ENCODE peak calls at places on chromosomes 16 and 17, in five cellular contexts. F, E, Z, I and C are unnamed samples.

GRCh38 chr17:73546770-73547345 is 97.4 kb downstream of the SDK2 start:
- DNase-seq in E (peak; percentile 83), Z (peak; percentile 85), F (no peak), I (no peak), C (peak; percentile 79)

GRCh38 chr17:35245196-35245486 is 2.3 kb downstream of the SLFN5 start:
- DNase-seq in F (no peak), Z (no peak), E (no peak), I (peak; percentile 83), C (peak; percentile 91)

GRCh38 chr17:34981538-34982241 is 1.4 kb downstream of the LIG3 start:
- DNase-seq in F (no peak), Z (no peak), E (no peak), I (no peak), C (no peak)

GRCh38 chr16:1691276-1691675 is 13.2 kb downstream of the JPT2 start:
- DNase-seq in I (no peak), F (no peak), Z (no peak), E (no peak), C (peak; percentile 73)

GRCh38 chr17:63433746-63434591 is 12.1 kb downstream of the CYB561 start:
- DNase-seq in I (peak; percentile 82), F (peak; percentile 93), Z (no peak), E (no peak), C (peak; percentile 16)

GRCh38 chr16:8736123-8736680 is 61.2 kb downstream of the TMEM186 start:
- DNase-seq in E (no peak), Z (peak; percentile 53), I (no peak), F (peak; percentile 27), C (no peak)

GRCh38 chr17:2965621-2966275 is 97.7 kb downstream of the OR1D5 start:
- DNase-seq in I (no peak), F (no peak), Z (peak; percentile 70), E (peak; percentile 26), C (peak; percentile 74)

GRCh38 chr17:61380836-61381525 is 18.7 kb upstream of the TBX2 start:
- DNase-seq in I (no peak), Z (no peak), E (no peak), F (no peak), C (no peak)

GRCh38 chr16:68382296-68382718 is 66.0 kb downstream of the SMPD3 start:
- DNase-seq in E (peak; percentile 74), I (no peak), F (no peak), Z (no peak), C (no peak)

GRCh38 chr16:76639685-76640289 is 362.6 kb downstream of the CNTNAP4 start:
- DNase-seq in F (no peak), E (peak; percentile 71), I (no peak), Z (no peak), C (peak; percentile 29)

GRCh38 chr17:1647802-1648581 is 1.7 kb downstream of the RILP start:
- DNase-seq in Z (peak; percentile 87), F (no peak), E (peak; percentile 87), I (no peak), C (peak; percentile 42)

GRCh38 chr16:27966756-27967155 is 96.8 kb downstream of the GSG1L start:
- DNase-seq in E (no peak), I (no peak), Z (peak; percentile 32), F (no peak), C (no peak)

GRCh38 chr17:29840884-29841283 is 89.1 kb downstream of the SSH2 start:
- DNase-seq in E (no peak), Z (no peak), F (no peak), I (no peak), C (no peak)

GRCh38 chr17:16455997-16456769 is 35.8 kb downstream of the LRRC75A start:
- DNase-seq in F (no peak), I (no peak), Z (no peak), E (no peak), C (no peak)

GRCh38 chr16:80592273-80592672 is 51.5 kb downstream of the DYNLRB2 start:
- DNase-seq in Z (no peak), E (no peak), F (no peak), I (no peak), C (no peak)

GRCh38 chr16:68387301-68387700 is 61.0 kb downstream of the SMPD3 start:
- DNase-seq in E (peak; percentile 95), I (no peak), Z (no peak), F (no peak), C (no peak)

GRCh38 chr17:33017366-33017765 is 25.7 kb downstream of the SPACA3 start:
- DNase-seq in F (no peak), Z (no peak), I (no peak), E (no peak), C (no peak)

GRCh38 chr16:56672761-56673536 is 3.3 kb downstream of the MT1H start:
- DNase-seq in I (no peak), E (no peak), F (no peak), Z (no peak), C (no peak)

GRCh38 chr16:10835281-10835931 is 16.8 kb upstream of the TVP23A start:
- DNase-seq in E (no peak), F (no peak), I (no peak), Z (peak; percentile 28), C (no peak)

GRCh38 chr17:14334919-14335318 is 34.0 kb downstream of the HS3ST3B1 start:
- DNase-seq in E (no peak), I (no peak), F (no peak), Z (no peak), C (no peak)

GRCh38 chr16:57704011-57704904 is 9.7 kb downstream of the DRC7 start:
- DNase-seq in Z (no peak), E (no peak), F (peak; percentile 49), I (no peak), C (no peak)

GRCh38 chr17:41520821-41521521 is 2.3 kb upstream of the KRT15 start:
- DNase-seq in F (no peak), E (no peak), I (no peak), Z (no peak), C (no peak)

GRCh38 chr17:32275060-32276042 is 9.7 kb downstream of the RHBDL3 start:
- DNase-seq in Z (no peak), F (no peak), I (no peak), E (peak; percentile 88), C (peak; percentile 59)

GRCh38 chr16:84121007-84121406 is 4.3 kb upstream of the MBTPS1 start:
- DNase-seq in I (no peak), F (no peak), Z (no peak), E (no peak), C (no peak)

DNA sequence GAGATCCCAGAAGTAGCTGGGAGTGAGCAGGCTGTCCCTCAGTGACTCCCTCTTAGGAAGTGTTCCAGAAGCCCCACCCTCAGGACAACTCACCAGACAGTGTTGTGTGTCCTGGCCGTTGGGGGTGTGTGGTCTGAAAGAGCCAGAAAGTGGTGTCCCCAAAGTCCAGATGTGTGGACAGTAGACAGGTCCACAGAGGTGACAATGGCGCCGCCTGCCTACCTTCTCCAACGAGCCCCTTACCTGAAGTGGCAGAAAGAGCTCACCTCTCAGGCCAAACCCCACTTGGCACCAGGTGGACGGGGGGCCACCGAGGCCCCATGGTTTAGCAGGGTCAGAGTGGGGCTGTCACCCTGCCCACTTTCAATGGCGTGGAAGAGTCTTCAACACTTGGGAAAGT is 19.9 kb downstream of the C17orf100 start:
- DNase-seq in I (no peak), F (peak; percentile 60), Z (no peak), E (no peak), C (no peak)
- H3K27ac ChIP-seq in I (no peak overlapping the region), F (no peak overlapping the region), Z (no peak overlapping the region), E (no peak overlapping the region), C (peak overlapping the region; percentile 93)

DNA sequence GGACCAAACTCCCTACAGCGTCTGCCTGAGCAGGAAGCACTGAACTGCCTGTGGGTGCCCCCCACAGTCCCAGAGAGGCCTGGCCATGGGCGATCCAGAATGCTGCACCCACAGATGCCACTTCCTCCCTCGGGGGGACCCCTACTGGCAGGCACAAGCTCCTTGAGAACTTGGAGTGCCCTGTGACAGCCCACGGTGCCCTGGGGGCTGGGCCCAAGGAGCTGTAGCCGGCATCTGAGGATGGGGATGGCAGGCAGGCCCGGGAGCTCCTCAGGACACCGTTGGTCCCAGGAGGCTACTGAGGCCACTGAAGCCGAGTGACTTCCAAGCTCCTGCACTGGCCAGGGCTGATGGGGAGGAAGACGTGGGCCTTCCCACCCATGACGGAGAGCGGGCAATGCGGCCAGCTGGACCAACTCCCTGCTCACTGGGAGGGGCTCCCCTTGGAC is 15.1 kb upstream of the RASD1 start:
- DNase-seq in F (no peak), Z (peak; percentile 54), I (no peak), E (no peak), C (no peak)
- TF ChIP-seq CTCF in F (no peak), Z (no peak), I (no peak), E (no peak), C (no peak)

GRCh38 chr17:72530409-72530808 is 409.6 kb downstream of the SOX9 start:
- DNase-seq in Z (no peak), F (no peak), I (no peak), E (no peak), C (no peak)

GRCh38 chr17:72527819-72528218 is 407.0 kb downstream of the SOX9 start:
- DNase-seq in I (no peak), F (no peak), Z (no peak), E (no peak), C (no peak)

GRCh38 chr17:72531729-72532128 is 410.9 kb downstream of the SOX9 start:
- DNase-seq in I (no peak), F (no peak), E (no peak), Z (no peak), C (no peak)

GRCh38 chr17:72528683-72529082 is 407.9 kb downstream of the SOX9 start:
- DNase-seq in F (no peak), E (no peak), I (no peak), Z (no peak), C (no peak)

DNA sequence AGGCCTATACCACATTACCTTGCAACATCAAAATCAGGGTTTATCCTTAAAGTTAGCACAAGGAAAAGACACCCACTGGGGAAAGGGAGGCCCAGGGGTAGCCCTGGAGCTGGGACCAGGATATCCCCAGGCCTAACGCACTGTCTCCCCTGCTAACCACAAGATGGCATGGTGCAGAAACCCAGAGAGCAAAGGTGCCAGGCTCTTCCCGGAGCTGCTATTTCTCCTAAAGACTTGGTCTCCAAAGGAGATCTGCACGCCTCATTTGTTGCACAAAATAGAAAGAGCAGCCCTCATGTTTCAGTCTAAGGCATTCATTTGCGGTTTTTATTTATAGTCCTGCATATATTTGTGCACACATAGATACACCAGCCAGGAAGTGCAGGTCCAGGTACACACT is 408.6 kb downstream of the SOX9 start:
- DNase-seq in Z (no peak), I (no peak), F (no peak), E (no peak), C (no peak)
- H3K27ac ChIP-seq in Z (no peak overlapping the region), I (no peak overlapping the region), F (no peak overlapping the region), E (no peak overlapping the region), C (no peak overlapping the region)

GRCh38 chr17:79779661-79780365 is 1.9 kb downstream of the CBX2 start:
- DNase-seq in E (no peak), I (no peak), Z (peak; percentile 21), F (no peak), C (no peak)

GRCh38 chr17:79783891-79784290 is 5.9 kb downstream of the CBX2 start:
- DNase-seq in I (no peak), F (no peak), Z (peak; percentile 57), E (no peak), C (no peak)

GRCh38 chr17:79784353-79785016 is 6.5 kb downstream of the CBX2 start:
- DNase-seq in I (no peak), F (peak; percentile 64), Z (no peak), E (no peak), C (no peak)

GRCh38 chr17:79781012-79781665 is 3.2 kb downstream of the CBX2 start:
- DNase-seq in Z (peak; percentile 36), I (no peak), E (no peak), F (no peak), C (no peak)

GRCh38 chr17:79781691-79782575 is 4.0 kb downstream of the CBX2 start:
- DNase-seq in F (no peak), E (no peak), I (no peak), Z (peak; percentile 56), C (no peak)
- TF ChIP-seq CTCF in F (no peak), E (no peak), I (no peak), Z (no peak), C (no peak)

GRCh38 chr17:68498479-68499326 is 13.5 kb upstream of the PRKAR1A start:
- DNase-seq in F (no peak), Z (peak; percentile 77), I (no peak), E (no peak), C (no peak)
- H3K27ac ChIP-seq in F (peak overlapping the region; percentile 10), Z (peak overlapping the region; percentile 77), I (no peak overlapping the region), E (no peak overlapping the region), C (no peak overlapping the region)